ENCODE peak calls at places on chromosomes 1 and 21, in eight cellular contexts. C, R, O, Z, I, H, A and W are unnamed samples. For H3K9me3 and H3K4me1, the result is how much of the 10 kb centered on the place peaks cover.

GRCh38 chr1:234139966-234140365 is 233.3 kb upstream of the COA6 start:
- DNase-seq in O (no peak), C (no peak), Z (no peak), R (no peak), A (no peak), I (no peak), H (no peak), W (no peak)

GRCh38 chr1:220775238-220775853 is 11.4 kb upstream of the MTARC1 start:
- DNase-seq in A (peak), H (peak), C (peak), O (no peak), Z (peak), R (no peak), I (no peak), W (no peak)

GRCh38 chr1:8116892-8117262 is 90.8 kb upstream of the ERRFI1 start:
- DNase-seq in R (peak), Z (no peak), C (no peak), A (no peak), H (peak), I (no peak), O (peak), W (peak)

GRCh38 chr1:84374991-84375838 is 23.1 kb upstream of the DNASE2B start:
- DNase-seq in I (peak), Z (no peak), H (no peak), C (no peak), R (no peak), O (no peak), A (no peak), W (no peak)

GRCh38 chr1:229254910-229255541 is 15.9 kb upstream of the RAB4A start:
- DNase-seq in H (no peak), A (peak), I (no peak), O (no peak), Z (peak), C (no peak), R (no peak), W (no peak)

GRCh38 chr1:236829085-236829484 is 34.0 kb downstream of the MTR start:
- DNase-seq in H (no peak), R (no peak), C (no peak), O (no peak), A (no peak), Z (no peak), I (no peak), W (no peak)

GRCh38 chr1:2913091-2913490 is 108.2 kb upstream of the ACTRT2 start:
- DNase-seq in I (no peak), H (no peak), O (no peak), Z (no peak), C (no peak), R (no peak), A (no peak), W (no peak)

GRCh38 chr1:177589166-177589565 is 380.7 kb downstream of the SEC16B start:
- DNase-seq in Z (no peak), H (peak), I (no peak), C (no peak), R (no peak), A (no peak), O (no peak), W (no peak)

GRCh38 chr1:159909381-159909780 is 9.4 kb upstream of the CFAP45 start:
- DNase-seq in I (no peak), H (no peak), C (no peak), Z (no peak), O (no peak), R (no peak), A (no peak), W (no peak)

GRCh38 chr21:33541105-33541711 is 709 bp downstream of the GART start:
- DNase-seq in I (no peak), C (no peak), R (no peak), O (no peak), Z (peak), A (no peak), H (no peak), W (peak)

GRCh38 chr1:201450721-201451291 is 18.2 kb downstream of the PHLDA3 start:
- DNase-seq in I (no peak), C (no peak), R (peak), Z (no peak), O (peak), H (no peak), A (peak), W (peak)

GRCh38 chr1:17874231-17874630 is 119.1 kb downstream of the ACTL8 start:
- DNase-seq in C (no peak), R (no peak), I (no peak), A (no peak), Z (no peak), O (no peak), H (no peak), W (no peak)

GRCh38 chr1:24536391-24536840 is 19.5 kb upstream of the NCMAP start:
- DNase-seq in R (no peak), A (peak), H (peak), I (no peak), C (no peak), Z (no peak), O (peak), W (no peak)

GRCh38 chr1:9231648-9232332 is 2.8 kb upstream of the H6PD start:
- DNase-seq in A (no peak), H (no peak), C (no peak), R (no peak), Z (no peak), O (no peak), I (no peak), W (no peak)

GRCh38 chr1:232430467-232430866 is 199.5 kb downstream of the SIPA1L2 start:
- DNase-seq in I (no peak), R (no peak), H (no peak), O (no peak), A (peak), Z (no peak), C (no peak), W (no peak)

GRCh38 chr21:27134513-27134912 is 167.6 kb upstream of the ADAMTS5 start:
- DNase-seq in Z (no peak), C (no peak), R (no peak), A (peak), I (no peak), O (no peak), H (no peak), W (no peak)

GRCh38 chr1:45322486-45323040 is 4.1 kb upstream of the HPDL start:
- DNase-seq in O (no peak), I (no peak), Z (no peak), A (no peak), R (no peak), C (no peak), H (peak), W (no peak)

GRCh38 chr1:179995576-179995975 is 41.0 kb downstream of the CEP350 start:
- DNase-seq in R (no peak), I (no peak), H (no peak), A (no peak), C (no peak), Z (no peak), O (no peak), W (no peak)

GRCh38 chr1:193753038-193753756 is 566.8 kb upstream of the B3GALT2 start:
- DNase-seq in R (no peak), C (no peak), O (no peak), I (no peak), A (no peak), H (no peak), Z (no peak), W (no peak)

GRCh38 chr1:93552751-93553455 is 105.0 kb downstream of the FNBP1L start:
- DNase-seq in Z (no peak), O (no peak), R (no peak), H (no peak), I (no peak), A (peak), C (no peak), W (peak)

GRCh38 chr1:90712153-90712930 is 4.8 kb downstream of the BARHL2 start:
- DNase-seq in O (no peak), A (no peak), C (no peak), Z (no peak), R (no peak), I (no peak), H (no peak), W (no peak)

GRCh38 chr1:184222561-184223157 is 164.2 kb upstream of the C1orf21 start:
- DNase-seq in Z (peak), R (peak), I (no peak), A (peak), H (peak), O (no peak), C (no peak), W (peak)

GRCh38 chr21:38505654-38506523 is 7.6 kb upstream of the ERG start:
- DNase-seq in O (no peak), Z (peak), I (no peak), C (no peak), R (no peak), H (no peak), A (peak), W (no peak)

GRCh38 chr1:68449901-68450300 is at the start of gene RPE65:
- DNase-seq in O (no peak), Z (no peak), R (no peak), I (no peak), H (no peak), C (no peak), A (no peak), W (no peak)

GRCh38 chr1:1554926-1555915 is 14.8 kb upstream of the TMEM240 start:
- DNase-seq in C (no peak), H (no peak), A (no peak), O (no peak), I (no peak), Z (no peak), R (no peak), W (peak)

GRCh38 chr1:181033799-181034391 is at the start of gene MR1:
- DNase-seq in C (no peak), Z (peak), I (no peak), H (no peak), R (no peak), O (no peak), A (peak), W (no peak)

GRCh38 chr1:245972476-245972875 is 534.6 kb downstream of the SMYD3 start:
- DNase-seq in O (no peak), A (peak), R (no peak), H (no peak), I (no peak), Z (no peak), C (no peak), W (no peak)

GRCh38 chr1:205013683-205014367 is 29.2 kb upstream of the CNTN2 start:
- DNase-seq in A (peak), I (no peak), R (no peak), C (peak), O (no peak), Z (no peak), H (peak), W (peak)

GRCh38 chr1:20511518-20512428 is 3.8 kb upstream of the MUL1 start:
- DNase-seq in Z (peak), O (no peak), R (no peak), C (no peak), A (no peak), I (no peak), H (no peak), W (no peak)
- H3K9me3 ChIP-seq in Z (under half), O (under half), R (under half), C (under half), A (under half), I (under half), H (under half), W (under half)

DNA sequence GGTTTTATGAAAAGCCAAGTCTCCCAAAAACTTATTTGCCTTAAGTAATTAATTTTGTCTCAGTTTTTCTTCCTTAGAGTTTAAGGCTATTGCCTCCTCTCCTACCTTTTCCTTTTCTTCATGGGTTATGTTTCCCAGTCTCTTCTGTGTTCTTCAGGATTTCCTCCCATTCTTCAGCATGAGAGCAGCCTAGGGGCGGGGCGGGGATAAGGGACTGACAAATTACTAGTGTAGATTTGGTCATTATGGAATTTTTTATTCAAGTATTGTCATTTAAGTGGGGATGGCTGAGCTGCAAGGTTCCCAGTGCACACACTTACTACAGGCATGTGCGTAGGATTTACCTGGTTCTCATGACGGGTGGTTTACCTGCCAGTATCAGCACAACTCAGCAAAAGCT is 35.2 kb upstream of the PIGV start:
- DNase-seq in C (no peak), R (no peak), A (no peak), O (no peak), I (no peak), Z (no peak), H (no peak), W (peak)
- H3K4me1 ChIP-seq in C (under half), R (under half), A (under half), O (under half), I (half or more), Z (under half), H (under half), W (under half)

DNA sequence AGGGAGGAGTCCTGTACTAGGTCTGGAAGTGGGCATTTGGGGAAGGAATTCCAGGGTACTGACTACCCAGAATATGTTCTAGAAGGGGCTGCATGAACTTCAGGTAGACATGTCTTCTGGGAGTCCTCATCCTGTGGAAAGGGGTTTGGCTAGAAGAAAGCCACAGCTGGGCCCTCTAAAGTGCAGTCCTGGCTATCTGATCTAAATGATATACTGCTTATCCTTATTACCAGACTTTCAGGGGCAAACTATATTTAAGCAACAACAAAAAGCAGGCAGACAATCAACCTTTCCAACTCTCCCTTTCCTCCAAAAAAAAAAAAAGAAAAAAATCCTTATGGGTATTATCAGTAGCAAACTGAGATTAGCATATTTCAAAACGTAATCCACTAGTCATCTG is 29.8 kb upstream of the GFI1 start:
- DNase-seq in A (no peak), C (no peak), H (no peak), R (no peak), O (no peak), I (no peak), Z (no peak), W (no peak)
- H3K27ac ChIP-seq in A (no peak), C (no peak), H (no peak), R (no peak), O (no peak), I (no peak), Z (no peak), W (no peak)

GRCh38 chr1:81004011-81004410 is 796.7 kb upstream of the ADGRL2 start:
- DNase-seq in Z (no peak), I (no peak), C (no peak), R (no peak), O (no peak), A (no peak), H (no peak), W (peak)
- H3K9me3 ChIP-seq in Z (under half), I (under half), C (under half), R (under half), O (under half), A (under half), H (under half), W (under half)

DNA sequence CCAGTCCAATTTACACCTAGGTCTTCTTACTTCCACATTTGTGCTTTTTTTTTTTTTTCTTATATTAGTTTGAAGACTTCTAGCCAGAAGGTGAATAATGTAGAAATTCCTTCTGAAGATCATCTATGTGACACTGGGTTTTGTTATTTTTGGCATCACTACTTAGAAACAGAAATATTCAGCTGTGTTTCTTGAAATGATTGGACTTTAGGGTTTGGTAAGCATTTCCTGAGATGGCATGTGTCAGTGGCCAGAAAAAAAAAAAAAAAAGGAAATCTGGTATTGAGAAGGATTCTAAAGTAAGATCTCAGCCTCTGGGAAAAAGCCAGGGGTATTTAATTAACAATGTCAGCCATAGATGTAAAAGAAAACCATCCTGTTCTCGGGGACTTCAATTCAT is 43.4 kb upstream of the LRRC8C start:
- DNase-seq in O (no peak), A (no peak), Z (no peak), C (no peak), R (no peak), H (no peak), I (no peak), W (no peak)
- H3K4me1 ChIP-seq in O (under half), A (under half), Z (under half), C (under half), R (under half), H (under half), I (under half), W (under half)

GRCh38 chr1:176188604-176189003 is 18.5 kb downstream of the COP1 start:
- DNase-seq in H (no peak), C (no peak), R (no peak), A (no peak), I (no peak), O (no peak), Z (no peak), W (no peak)
- H3K27ac ChIP-seq in H (no peak), C (no peak), R (no peak), A (no peak), I (no peak), O (no peak), Z (no peak), W (no peak)

GRCh38 chr1:50981741-50982140 is 11.7 kb downstream of the CDKN2C start:
- DNase-seq in H (no peak), C (no peak), R (no peak), O (no peak), Z (no peak), A (peak), I (no peak), W (no peak)

GRCh38 chr1:50983403-50983802 is 13.4 kb downstream of the CDKN2C start:
- DNase-seq in H (no peak), I (no peak), Z (no peak), C (no peak), A (no peak), R (no peak), O (no peak), W (no peak)

GRCh38 chr1:50989694-50990093 is 19.6 kb downstream of the CDKN2C start:
- DNase-seq in A (no peak), O (no peak), C (no peak), Z (no peak), H (no peak), R (no peak), I (no peak), W (no peak)

GRCh38 chr1:50980505-50980904 is 10.5 kb downstream of the CDKN2C start:
- DNase-seq in A (no peak), R (no peak), I (no peak), O (no peak), Z (no peak), C (no peak), H (no peak), W (no peak)

GRCh38 chr1:50985094-50985493 is 15.0 kb downstream of the CDKN2C start:
- DNase-seq in C (no peak), A (no peak), Z (no peak), R (no peak), I (no peak), O (no peak), H (no peak), W (no peak)
- H3K9me3 ChIP-seq in C (under half), A (under half), Z (under half), R (under half), I (under half), O (under half), H (under half), W (under half)

GRCh38 chr1:28173151-28173979 is 3.1 kb downstream of the PTAFR start:
- DNase-seq in O (no peak), Z (no peak), R (no peak), C (no peak), A (no peak), I (no peak), H (no peak), W (no peak)

GRCh38 chr1:28171246-28171645 is 5.2 kb downstream of the PTAFR start:
- DNase-seq in A (no peak), C (no peak), R (no peak), O (no peak), I (no peak), H (no peak), Z (no peak), W (no peak)

GRCh38 chr1:28172690-28173150 is 3.8 kb downstream of the PTAFR start:
- DNase-seq in I (no peak), C (no peak), A (peak), Z (peak), R (no peak), H (peak), O (no peak), W (peak)

GRCh38 chr1:28173980-28174297 is 2.6 kb downstream of the PTAFR start:
- DNase-seq in I (no peak), Z (no peak), C (no peak), R (no peak), A (peak), H (no peak), O (no peak), W (no peak)

GRCh38 chr1:28170036-28170596 is 6.4 kb downstream of the PTAFR start:
- DNase-seq in A (no peak), H (no peak), I (no peak), O (no peak), Z (no peak), R (no peak), C (no peak), W (no peak)
- H3K4me1 ChIP-seq in A (under half), H (under half), I (under half), O (under half), Z (under half), R (half or more), C (under half), W (under half)

DNA sequence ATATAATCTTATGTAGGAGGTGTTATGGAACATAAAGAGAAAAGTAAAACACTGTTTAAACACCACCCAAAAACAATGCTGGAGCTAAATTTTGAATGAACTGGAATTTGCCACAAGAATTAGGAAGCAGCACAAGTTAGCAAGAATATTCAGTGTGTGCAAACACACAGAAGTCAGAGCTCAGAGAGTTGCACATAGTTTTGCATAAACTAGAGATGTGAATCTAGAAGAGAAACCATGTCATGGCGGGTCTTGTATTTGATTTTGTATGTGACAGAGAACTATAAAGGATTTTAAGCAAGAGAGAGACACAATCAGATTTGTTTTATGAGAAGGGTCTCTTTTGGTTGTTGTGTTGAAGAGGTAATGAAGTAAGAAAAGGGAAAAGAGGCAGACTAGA is 38.2 kb downstream of the SELENOF start:
- DNase-seq in H (no peak), I (no peak), O (no peak), Z (no peak), C (no peak), A (no peak), R (no peak), W (no peak)
- H3K27ac ChIP-seq in H (no peak), I (no peak), O (no peak), Z (no peak), C (no peak), A (no peak), R (no peak), W (no peak)

DNA sequence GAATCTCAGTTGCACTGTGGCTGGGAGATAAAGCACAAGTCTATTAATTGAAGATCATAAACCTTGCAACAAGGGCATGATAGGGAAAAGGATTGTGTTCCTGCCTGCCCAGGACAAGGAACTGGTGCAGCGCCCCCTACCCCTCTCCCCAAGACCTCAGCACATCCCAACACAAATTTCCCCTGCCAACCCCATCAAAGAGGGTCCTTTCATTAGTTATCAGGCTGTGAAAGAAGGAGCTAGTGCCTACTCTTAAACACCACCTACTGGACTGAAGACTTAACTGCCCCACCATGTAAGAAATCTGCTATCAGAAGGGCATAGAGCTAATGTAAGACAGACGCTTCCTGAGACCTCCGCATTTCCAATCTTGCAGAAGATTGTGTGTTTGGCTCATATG is 372.6 kb downstream of the AGBL4 start:
- DNase-seq in A (no peak), C (no peak), R (no peak), O (no peak), Z (no peak), I (no peak), H (no peak), W (no peak)
- H3K9me3 ChIP-seq in A (under half), C (under half), R (under half), O (under half), Z (under half), I (under half), H (under half), W (under half)